ENCODE peak calls at places on chromosomes 12 and 14, in six cellular contexts. R is mucosa of descending colon, C is OCI-LY7, E is pancreas, U is tibial artery, S is foreskin fibroblast. Y is an unnamed sample.

GRCh38 chr12:102169922-102170698 is 27.5 kb downstream of the PMCH start:
- DNase-seq in R (no peak), C (peak), E (no peak), U (no peak), S (peak), Y (peak)

GRCh38 chr12:29519585-29520182 is 22.2 kb upstream of the OVCH1 start:
- DNase-seq in R (no peak), C (peak), E (no peak), U (no peak), S (peak), Y (peak)

GRCh38 chr14:61567838-61568571 is 127.3 kb upstream of the HIF1A start:
- DNase-seq in R (no peak), C (peak), E (no peak), U (peak), S (no peak), Y (no peak)

GRCh38 chr14:63852271-63852816 is 460 bp upstream of the SYNE2 start:
- DNase-seq in R (no peak), C (no peak), E (no peak), U (no peak), S (peak), Y (no peak)

GRCh38 chr14:96811265-96811664 is 14.1 kb downstream of the VRK1 start:
- DNase-seq in R (no peak), C (no peak), E (no peak), U (no peak), S (peak), Y (no peak)

GRCh38 chr14:43789458-43789857 is 717.6 kb downstream of the FSCB start:
- DNase-seq in R (no peak), C (no peak), E (no peak), U (no peak), S (no peak), Y (no peak)

GRCh38 chr14:23910081-23910875 is 43.3 kb upstream of the DHRS4 start:
- DNase-seq in R (no peak), C (peak), E (peak), U (no peak), S (peak), Y (peak)

GRCh38 chr12:105931104-105931503 is 207.7 kb downstream of the NUAK1 start:
- DNase-seq in R (no peak), C (no peak), E (no peak), U (no peak), S (peak), Y (no peak)

GRCh38 chr14:23294734-23295561 is 7.7 kb downstream of the PPP1R3E start:
- DNase-seq in R (no peak), C (peak), E (no peak), U (no peak), S (peak), Y (peak)

GRCh38 chr12:6306151-6306550 is 4.3 kb upstream of the PLEKHG6 start:
- DNase-seq in R (no peak), C (no peak), E (peak), U (no peak), S (no peak), Y (no peak)

GRCh38 chr14:98408713-98409112 is 863.3 kb downstream of the BCL11B start:
- DNase-seq in R (no peak), C (no peak), E (no peak), U (no peak), S (no peak), Y (no peak)

GRCh38 chr12:130960787-130961186 is 7.1 kb downstream of the ADGRD1 start:
- DNase-seq in R (no peak), C (no peak), E (no peak), U (no peak), S (no peak), Y (no peak)

GRCh38 chr14:70188608-70189540 is at the start of gene SLC8A3:
- DNase-seq in R (peak), C (no peak), E (peak), U (no peak), S (peak), Y (peak)

GRCh38 chr12:24948452-24948815 is 467 bp downstream of the BCAT1 start:
- DNase-seq in R (no peak), C (peak), E (no peak), U (no peak), S (peak), Y (peak)

GRCh38 chr14:95597784-95598204 is 62.9 kb downstream of the GLRX5 start:
- DNase-seq in R (no peak), C (no peak), E (no peak), U (no peak), S (peak), Y (peak)

GRCh38 chr14:49879683-49880204 is 13.1 kb upstream of the ARF6 start:
- DNase-seq in R (no peak), C (peak), E (no peak), U (no peak), S (peak), Y (peak)

GRCh38 chr14:75450381-75451276 is 22.8 kb downstream of the JDP2 start:
- DNase-seq in R (peak), C (no peak), E (peak), U (no peak), S (no peak), Y (no peak)

GRCh38 chr14:100623557-100623956 is 36.3 kb upstream of the BEGAIN start:
- DNase-seq in R (no peak), C (no peak), E (no peak), U (no peak), S (no peak), Y (no peak)

GRCh38 chr14:71139058-71139946 is 232.0 kb downstream of the PCNX1 start:
- DNase-seq in R (no peak), C (peak), E (peak), U (no peak), S (peak), Y (peak)

GRCh38 chr12:82937151-82937550 is 250.4 kb downstream of the TMTC2 start:
- DNase-seq in R (no peak), C (no peak), E (no peak), U (no peak), S (peak), Y (no peak)

GRCh38 chr14:34203271-34203722 is 252.4 kb upstream of the EGLN3 start:
- DNase-seq in R (no peak), C (no peak), E (no peak), U (no peak), S (peak), Y (no peak)

GRCh38 chr14:106831322-106831720 is 1304.9 kb downstream of the TMEM121 start:
- DNase-seq in R (peak), C (peak), E (no peak), U (no peak), S (no peak), Y (no peak)

GRCh38 chr12:132171293-132171967 is 27.2 kb downstream of the NOC4L start:
- DNase-seq in R (peak), C (no peak), E (no peak), U (no peak), S (no peak), Y (no peak)

GRCh38 chr12:105253882-105254513 is 18.0 kb upstream of the APPL2 start:
- DNase-seq in R (no peak), C (no peak), E (no peak), U (no peak), S (peak), Y (no peak)

GRCh38 chr14:34496007-34496678 is 34.1 kb upstream of the SPTSSA start:
- DNase-seq in R (peak), C (no peak), E (no peak), U (no peak), S (no peak), Y (no peak)

GRCh38 chr12:68675098-68675842 is 11.5 kb upstream of the NUP107 start:
- DNase-seq in R (peak), C (peak), E (no peak), U (no peak), S (no peak), Y (peak)

GRCh38 chr12:58583541-58583940 is 336.8 kb downstream of the LRIG3 start:
- DNase-seq in R (no peak), C (no peak), E (no peak), U (no peak), S (peak), Y (no peak)

GRCh38 chr14:31206536-31207286 is 882 bp downstream of the HECTD1 start:
- DNase-seq in R (peak), C (peak), E (peak), U (peak), S (peak), Y (peak)

GRCh38 chr12:32273712-32274111 is 125.6 kb upstream of the FGD4 start:
- DNase-seq in R (no peak), C (peak), E (no peak), U (no peak), S (no peak), Y (peak)

GRCh38 chr12:131672941-131673330 is 38.0 kb upstream of the SFSWAP start:
- DNase-seq in R (no peak), C (no peak), E (no peak), U (peak), S (no peak), Y (no peak)

GRCh38 chr14:70808402-70809237 is 693 bp downstream of the MAP3K9 start:
- DNase-seq in R (peak), C (peak), E (peak), U (no peak), S (peak), Y (peak)

GRCh38 chr12:6423267-6424007 is 21.3 kb upstream of the CD27 start:
- DNase-seq in R (peak), C (peak), E (peak), U (peak), S (peak), Y (peak)

GRCh38 chr14:69105326-69105725 is 47.6 kb downstream of the DCAF5 start:
- DNase-seq in R (no peak), C (no peak), E (no peak), U (no peak), S (peak), Y (no peak)

GRCh38 chr12:94299846-94300245 is 151.5 kb downstream of the PLXNC1 start:
- DNase-seq in R (no peak), C (no peak), E (no peak), U (no peak), S (no peak), Y (no peak)

GRCh38 chr12:44930972-44931600 is 55.0 kb upstream of the NELL2 start:
- DNase-seq in R (no peak), C (peak), E (no peak), U (no peak), S (peak), Y (no peak)

GRCh38 chr12:749871-750270 is 2.5 kb upstream of the WNK1 start:
- DNase-seq in R (no peak), C (peak), E (no peak), U (no peak), S (no peak), Y (no peak)

GRCh38 chr14:105337966-105338365 is 23.4 kb downstream of the PACS2 start:
- DNase-seq in R (peak), C (no peak), E (peak), U (peak), S (no peak), Y (no peak)

GRCh38 chr14:65849558-65849957 is 437.0 kb downstream of the FUT8 start:
- DNase-seq in R (no peak), C (no peak), E (no peak), U (no peak), S (no peak), Y (no peak)

GRCh38 chr12:114759635-114760034 is 75.7 kb upstream of the TBX3 start:
- DNase-seq in R (no peak), C (no peak), E (no peak), U (no peak), S (no peak), Y (no peak)

GRCh38 chr12:89346741-89347324 is 5.5 kb downstream of the DUSP6 start:
- DNase-seq in R (no peak), C (no peak), E (no peak), U (no peak), S (peak), Y (peak)

GRCh38 chr12:122869207-122869973 is 26.5 kb downstream of the VPS37B start:
- DNase-seq in R (no peak), C (no peak), E (no peak), U (peak), S (no peak), Y (no peak)

GRCh38 chr12:122868471-122869177 is 27.3 kb downstream of the VPS37B start:
- DNase-seq in R (peak), C (no peak), E (peak), U (peak), S (no peak), Y (no peak)

GRCh38 chr12:122866950-122867607 is 28.8 kb downstream of the VPS37B start:
- DNase-seq in R (peak), C (no peak), E (peak), U (peak), S (no peak), Y (no peak)

GRCh38 chr12:122866379-122866778 is 29.5 kb downstream of the VPS37B start:
- DNase-seq in R (peak), C (no peak), E (peak), U (peak), S (no peak), Y (no peak)

GRCh38 chr12:122867701-122868461 is 28.0 kb downstream of the VPS37B start:
- DNase-seq in R (peak), C (peak), E (peak), U (peak), S (peak), Y (peak)
- TF ChIP-seq CTCF in R (peak), C (peak), E (no peak), U (no peak), S (peak), Y (peak)

GRCh38 chr14:81474685-81475324 is 58.8 kb downstream of the SEL1L start:
- DNase-seq in R (no peak), C (no peak), E (no peak), U (no peak), S (no peak), Y (no peak)
- TF ChIP-seq CTCF in R (no peak), C (peak), E (no peak), U (no peak), S (no peak), Y (no peak)

GRCh38 chr12:95648990-95649791 is 97.9 kb upstream of the USP44 start:
- DNase-seq in R (no peak), C (no peak), E (no peak), U (peak), S (peak), Y (no peak)

GRCh38 chr12:95658386-95658785 is 107.1 kb upstream of the USP44 start:
- DNase-seq in R (no peak), C (no peak), E (no peak), U (no peak), S (no peak), Y (no peak)

GRCh38 chr12:95653761-95654546 is 102.7 kb upstream of the USP44 start:
- DNase-seq in R (no peak), C (peak), E (no peak), U (no peak), S (peak), Y (no peak)
- TF ChIP-seq CTCF in R (no peak), C (no peak), E (no peak), U (no peak), S (no peak), Y (no peak)

GRCh38 chr12:90871697-90872096 is 83.3 kb downstream of the CCER1 start:
- DNase-seq in R (no peak), C (no peak), E (no peak), U (no peak), S (no peak), Y (no peak)
- TF ChIP-seq CTCF in R (no peak), C (no peak), E (no peak), U (no peak), S (no peak), Y (no peak)

GRCh38 chr14:58639842-58640484 is 2.2 kb downstream of the DACT1 start:
- DNase-seq in R (no peak), C (peak), E (no peak), U (no peak), S (peak), Y (peak)
- TF ChIP-seq CTCF in R (peak), C (peak), E (no peak), U (peak), S (peak), Y (no peak)

GRCh38 chr14:93700928-93701327 is 87.4 kb downstream of the PRIMA1 start:
- DNase-seq in R (no peak), C (no peak), E (no peak), U (no peak), S (no peak), Y (no peak)

GRCh38 chr14:93701562-93701961 is 86.7 kb downstream of the PRIMA1 start:
- DNase-seq in R (no peak), C (no peak), E (no peak), U (no peak), S (no peak), Y (no peak)

GRCh38 chr14:93705513-93706156 is 82.7 kb downstream of the PRIMA1 start:
- DNase-seq in R (no peak), C (no peak), E (no peak), U (no peak), S (no peak), Y (no peak)

GRCh38 chr14:93703941-93704340 is 84.3 kb downstream of the PRIMA1 start:
- DNase-seq in R (no peak), C (no peak), E (no peak), U (peak), S (no peak), Y (no peak)

DNA sequence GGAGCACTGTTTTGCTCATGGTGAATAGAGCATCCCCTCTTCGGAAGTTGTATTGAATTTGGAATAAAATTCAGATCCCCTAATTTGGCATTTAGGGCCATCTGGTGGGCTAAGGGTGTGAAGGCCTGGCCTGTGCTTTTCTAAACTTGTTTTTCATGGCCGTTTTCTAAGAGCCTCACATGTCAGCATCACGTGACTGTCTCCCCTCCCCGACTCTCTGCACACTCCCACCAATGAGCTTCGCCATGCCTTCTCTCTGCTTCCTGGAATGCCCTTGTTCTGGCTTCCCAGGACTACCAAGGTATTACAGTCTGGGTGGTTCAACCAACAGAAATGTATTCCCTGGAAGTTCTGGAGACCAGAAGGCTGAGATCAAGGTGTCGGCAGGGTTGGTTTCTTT is 85.3 kb downstream of the PRIMA1 start:
- DNase-seq in R (no peak), C (no peak), E (no peak), U (no peak), S (no peak), Y (no peak)
- TF ChIP-seq CTCF in R (no peak), C (no peak), E (no peak), U (no peak), S (no peak), Y (no peak)